ENCODE peak calls at places on chromosomes 5 and 9, in four cellular contexts. One of them, this sample, is unnamed.

GRCh38 chr9:136854113-136854841 is 2.1 kb downstream of the MAMDC4 start:
- DNase-seq in RWPE1: no peak
- DNase-seq in psoas muscle: peak; percentile 21
- DNase-seq in endothelial cell: no peak
- DNase-seq in this sample: peak; percentile 68

GRCh38 chr5:59207416-59207815 is 624.5 kb downstream of the RAB3C start:
- DNase-seq in endothelial cell: no peak
- DNase-seq in psoas muscle: no peak
- DNase-seq in RWPE1: no peak
- DNase-seq in this sample: no peak

GRCh38 chr9:133731876-133732321 is 6.3 kb downstream of the SARDH start:
- DNase-seq in endothelial cell: no peak
- DNase-seq in psoas muscle: no peak
- DNase-seq in RWPE1: peak; percentile 97
- DNase-seq in this sample: no peak

GRCh38 chr5:157893611-157894010 is 34.7 kb upstream of the CLINT1 start:
- DNase-seq in endothelial cell: no peak
- DNase-seq in RWPE1: no peak
- DNase-seq in psoas muscle: no peak
- DNase-seq in this sample: no peak

GRCh38 chr9:131330814-131331600 is 41.5 kb downstream of the PLPP7 start:
- DNase-seq in endothelial cell: peak; percentile 93
- DNase-seq in psoas muscle: no peak
- DNase-seq in RWPE1: no peak
- DNase-seq in this sample: no peak

GRCh38 chr9:131627846-131628820 is 82.8 kb downstream of the PRRT1B start:
- DNase-seq in RWPE1: no peak
- DNase-seq in endothelial cell: no peak
- DNase-seq in psoas muscle: peak; percentile 83
- DNase-seq in this sample: no peak

GRCh38 chr9:92680166-92681119 is 10.5 kb upstream of the IPPK start:
- DNase-seq in endothelial cell: no peak
- DNase-seq in RWPE1: peak; percentile 88
- DNase-seq in psoas muscle: peak; percentile 27
- DNase-seq in this sample: no peak

GRCh38 chr9:84978761-84979160 is 309.2 kb downstream of the NTRK2 start:
- DNase-seq in endothelial cell: no peak
- DNase-seq in RWPE1: no peak
- DNase-seq in psoas muscle: no peak
- DNase-seq in this sample: no peak

GRCh38 chr5:1111727-1112289 is at the start of gene SLC12A7:
- DNase-seq in RWPE1: peak; percentile 80
- DNase-seq in endothelial cell: peak; percentile 55
- DNase-seq in psoas muscle: peak; percentile 57
- DNase-seq in this sample: no peak

GRCh38 chr9:113538131-113538530 is 74.6 kb downstream of the RGS3 start:
- DNase-seq in RWPE1: no peak
- DNase-seq in endothelial cell: no peak
- DNase-seq in psoas muscle: no peak
- DNase-seq in this sample: peak; percentile 13

GRCh38 chr5:10914741-10915480 is 153.9 kb upstream of the DAP start:
- DNase-seq in psoas muscle: no peak
- DNase-seq in RWPE1: no peak
- DNase-seq in endothelial cell: no peak
- DNase-seq in this sample: no peak

GRCh38 chr9:136629879-136630661 is 32.6 kb upstream of the EGFL7 start:
- DNase-seq in psoas muscle: no peak
- DNase-seq in endothelial cell: peak; percentile 86
- DNase-seq in RWPE1: no peak
- DNase-seq in this sample: no peak

GRCh38 chr9:127450170-127450830 is 906 bp downstream of the RPL12 start:
- DNase-seq in endothelial cell: peak; percentile 14
- DNase-seq in RWPE1: no peak
- DNase-seq in psoas muscle: peak; percentile 36
- DNase-seq in this sample: no peak

GRCh38 chr5:109942646-109943045 is 252.9 kb downstream of the MAN2A1 start:
- DNase-seq in RWPE1: no peak
- DNase-seq in endothelial cell: no peak
- DNase-seq in psoas muscle: no peak
- DNase-seq in this sample: no peak

GRCh38 chr5:81896764-81897163 is 75.1 kb upstream of the ATG10 start:
- DNase-seq in endothelial cell: no peak
- DNase-seq in RWPE1: no peak
- DNase-seq in psoas muscle: no peak
- DNase-seq in this sample: no peak

GRCh38 chr9:137666950-137667670 is 48.3 kb downstream of the EHMT1 start:
- DNase-seq in RWPE1: no peak
- DNase-seq in endothelial cell: peak; percentile 41
- DNase-seq in psoas muscle: no peak
- DNase-seq in this sample: no peak

GRCh38 chr9:110088099-110088498 is 119.9 kb downstream of the C9orf152 start:
- DNase-seq in RWPE1: no peak
- DNase-seq in endothelial cell: no peak
- DNase-seq in psoas muscle: no peak
- DNase-seq in this sample: no peak
- TF ChIP-seq CTCF in RWPE1: no peak
- TF ChIP-seq CTCF in endothelial cell: no peak
- TF ChIP-seq CTCF in psoas muscle: no peak
- TF ChIP-seq CTCF in this sample: no peak

GRCh38 chr5:171513591-171513990 is 94.1 kb downstream of the FGF18 start:
- DNase-seq in RWPE1: no peak
- DNase-seq in psoas muscle: no peak
- DNase-seq in endothelial cell: no peak
- DNase-seq in this sample: no peak
- TF ChIP-seq CTCF in RWPE1: no peak
- TF ChIP-seq CTCF in psoas muscle: no peak
- TF ChIP-seq CTCF in endothelial cell: no peak
- TF ChIP-seq CTCF in this sample: no peak

DNA sequence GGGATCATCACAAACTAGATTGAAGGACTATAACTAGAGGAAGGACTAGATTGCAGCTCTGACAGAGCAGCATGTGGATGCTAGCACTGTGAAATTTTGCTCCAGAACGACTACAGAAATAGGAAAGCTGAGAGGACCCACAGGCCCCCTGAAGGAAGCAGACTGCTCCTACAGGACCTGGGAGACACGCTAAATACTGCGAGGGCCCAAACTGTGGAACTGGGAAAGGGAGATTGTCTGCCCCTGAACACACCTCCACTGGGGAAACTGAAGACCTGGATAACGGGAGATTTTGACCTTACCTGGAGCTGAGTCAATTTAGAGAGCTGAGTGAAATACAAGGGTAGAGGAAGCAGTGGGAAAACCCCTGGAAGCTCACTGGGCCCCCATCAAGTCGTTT is 19.2 kb downstream of the TRIM36 start:
- DNase-seq in psoas muscle: no peak
- DNase-seq in RWPE1: no peak
- DNase-seq in endothelial cell: no peak
- DNase-seq in this sample: no peak
- TF ChIP-seq CTCF in psoas muscle: no peak
- TF ChIP-seq CTCF in RWPE1: no peak
- TF ChIP-seq CTCF in endothelial cell: no peak
- TF ChIP-seq CTCF in this sample: no peak

DNA sequence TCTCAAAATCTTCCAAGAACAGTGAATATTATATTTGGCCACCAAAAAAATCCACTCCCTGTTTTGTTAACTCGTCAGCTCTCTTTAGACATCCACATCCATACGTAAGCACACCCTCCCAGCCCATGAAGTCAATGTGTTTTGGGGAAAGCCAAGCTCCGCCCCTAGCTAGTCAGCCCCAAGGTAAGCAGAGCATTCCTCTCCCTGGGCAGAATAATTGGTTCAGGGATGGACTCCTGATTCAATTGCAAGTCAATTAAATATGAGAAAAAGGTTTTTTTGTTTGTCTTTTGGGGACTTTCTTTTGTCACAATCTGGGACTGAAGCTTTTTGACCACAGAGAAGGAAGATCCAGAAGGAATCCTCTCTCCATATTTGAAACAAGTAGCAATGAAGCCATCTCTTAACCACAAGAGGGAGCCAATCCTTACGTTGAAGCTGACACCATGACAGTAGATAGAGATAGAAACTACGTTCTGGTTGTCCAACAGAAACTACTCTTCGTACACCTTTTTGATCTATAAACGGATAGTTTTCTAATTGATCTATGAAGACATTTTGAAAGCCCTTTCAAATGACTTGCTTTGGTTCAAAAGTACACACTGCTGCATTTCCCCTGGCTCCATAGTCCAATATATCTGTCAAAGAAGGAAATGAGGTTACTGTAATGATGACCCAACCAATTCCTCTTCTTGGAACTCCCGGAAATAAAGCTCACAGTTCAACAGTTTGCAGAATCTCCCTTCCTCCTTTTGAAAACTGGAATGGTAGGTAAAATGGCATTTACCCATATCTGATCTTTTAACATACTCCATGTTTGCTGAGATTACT is 166.4 kb downstream of the TLE1 start:
- DNase-seq in psoas muscle: no peak
- DNase-seq in RWPE1: peak; percentile 60
- DNase-seq in endothelial cell: no peak
- DNase-seq in this sample: no peak
- TF ChIP-seq CTCF in psoas muscle: peak; percentile 66
- TF ChIP-seq CTCF in RWPE1: peak; percentile 72
- TF ChIP-seq CTCF in endothelial cell: peak; percentile 44
- TF ChIP-seq CTCF in this sample: peak; percentile 62

GRCh38 chr9:22029231-22029630 is 20.1 kb upstream of the CDKN2B start:
- DNase-seq in psoas muscle: no peak
- DNase-seq in endothelial cell: no peak
- DNase-seq in RWPE1: no peak
- DNase-seq in this sample: no peak
- TF ChIP-seq CTCF in psoas muscle: no peak
- TF ChIP-seq CTCF in endothelial cell: no peak
- TF ChIP-seq CTCF in RWPE1: no peak
- TF ChIP-seq CTCF in this sample: no peak

GRCh38 chr9:124308606-124309310 is 51.0 kb downstream of the NEK6 start:
- DNase-seq in psoas muscle: no peak
- DNase-seq in endothelial cell: no peak
- DNase-seq in RWPE1: no peak
- DNase-seq in this sample: no peak

GRCh38 chr9:124312290-124313265 is 54.8 kb downstream of the NEK6 start:
- DNase-seq in endothelial cell: no peak
- DNase-seq in psoas muscle: no peak
- DNase-seq in RWPE1: no peak
- DNase-seq in this sample: no peak

GRCh38 chr9:124309665-124310064 is 51.9 kb downstream of the NEK6 start:
- DNase-seq in psoas muscle: peak; percentile 44
- DNase-seq in RWPE1: peak; percentile 97
- DNase-seq in endothelial cell: no peak
- DNase-seq in this sample: peak; percentile 92

GRCh38 chr9:124313940-124314339 is 56.2 kb downstream of the NEK6 start:
- DNase-seq in endothelial cell: no peak
- DNase-seq in psoas muscle: no peak
- DNase-seq in RWPE1: no peak
- DNase-seq in this sample: no peak

GRCh38 chr9:124311283-124311682 is 53.5 kb downstream of the NEK6 start:
- DNase-seq in psoas muscle: no peak
- DNase-seq in endothelial cell: no peak
- DNase-seq in RWPE1: no peak
- DNase-seq in this sample: no peak
- TF ChIP-seq CTCF in psoas muscle: no peak
- TF ChIP-seq CTCF in endothelial cell: no peak
- TF ChIP-seq CTCF in RWPE1: no peak
- TF ChIP-seq CTCF in this sample: no peak

GRCh38 chr9:4375424-4376195 is 75.7 kb upstream of the GLIS3 start:
- DNase-seq in endothelial cell: no peak
- DNase-seq in psoas muscle: no peak
- DNase-seq in RWPE1: peak; percentile 20
- DNase-seq in this sample: no peak
- TF ChIP-seq CTCF in endothelial cell: no peak
- TF ChIP-seq CTCF in psoas muscle: peak; percentile 38
- TF ChIP-seq CTCF in RWPE1: peak; percentile 65
- TF ChIP-seq CTCF in this sample: peak; percentile 54

GRCh38 chr9:90458485-90458884 is 184.1 kb downstream of the DIRAS2 start:
- DNase-seq in psoas muscle: no peak
- DNase-seq in endothelial cell: peak; percentile 9
- DNase-seq in RWPE1: no peak
- DNase-seq in this sample: no peak
- TF ChIP-seq CTCF in psoas muscle: no peak
- TF ChIP-seq CTCF in endothelial cell: peak; percentile 38
- TF ChIP-seq CTCF in RWPE1: no peak
- TF ChIP-seq CTCF in this sample: no peak

GRCh38 chr5:83443539-83443938 is 28.0 kb upstream of the VCAN start:
- DNase-seq in endothelial cell: no peak
- DNase-seq in psoas muscle: no peak
- DNase-seq in RWPE1: no peak
- DNase-seq in this sample: no peak
- TF ChIP-seq CTCF in endothelial cell: no peak
- TF ChIP-seq CTCF in psoas muscle: no peak
- TF ChIP-seq CTCF in RWPE1: no peak
- TF ChIP-seq CTCF in this sample: no peak

GRCh38 chr5:135359374-135360165 is 39.5 kb downstream of the MACROH2A1 start:
- DNase-seq in RWPE1: no peak
- DNase-seq in psoas muscle: no peak
- DNase-seq in endothelial cell: no peak
- DNase-seq in this sample: no peak
- TF ChIP-seq CTCF in RWPE1: no peak
- TF ChIP-seq CTCF in psoas muscle: no peak
- TF ChIP-seq CTCF in endothelial cell: no peak
- TF ChIP-seq CTCF in this sample: no peak

This sample was measured in tibial artery.